ENCODE peak calls at places on chromosome 12, in seven cellular contexts. S is HCT116, X is uterus, T is tibial artery, I is GM12865, W is heart right ventricle, M is left ventricle myocardium inferior. P is an unnamed sample.

GRCh38 chr12:27343255-27344000 is 10.8 kb downstream of the BMAL2 start:
- DNase-seq in S (no peak), X (no peak), W (no peak), I (no peak), M (no peak), T (no peak), P (no peak)

GRCh38 chr12:49339464-49339861 is 2.5 kb upstream of the C1QL4 start:
- DNase-seq in M (no peak), S (no peak), X (no peak), W (no peak), I (no peak), T (no peak), P (no peak)

GRCh38 chr12:109153711-109154434 is 37.5 kb downstream of the ACACB start:
- DNase-seq in T (no peak), W (no peak), S (no peak), X (no peak), M (no peak), I (no peak), P (peak; percentile 73)

GRCh38 chr12:72282721-72283120 is 10.6 kb downstream of the TRHDE start:
- DNase-seq in W (no peak), I (no peak), T (no peak), M (no peak), X (no peak), S (no peak), P (no peak)

GRCh38 chr12:111643428-111643826 is 42.3 kb downstream of the BRAP start:
- DNase-seq in X (no peak), I (no peak), T (peak; percentile 32), W (no peak), S (no peak), M (no peak), P (no peak)

GRCh38 chr12:3137268-3137761 is 60.1 kb downstream of the TSPAN9 start:
- DNase-seq in M (peak; percentile 76), X (peak; percentile 56), T (no peak), I (no peak), S (no peak), W (peak; percentile 74), P (no peak)

GRCh38 chr12:49389092-49389703 is 21.9 kb downstream of the SPATS2 start:
- DNase-seq in T (peak; percentile 27), S (no peak), M (peak; percentile 36), X (no peak), W (peak; percentile 30), I (no peak), P (no peak)

GRCh38 chr12:50006754-50007442 is 18.4 kb downstream of the RACGAP1 start:
- DNase-seq in T (no peak), I (no peak), S (no peak), M (no peak), X (no peak), W (no peak), P (no peak)

GRCh38 chr12:111330800-111331752 is 37.8 kb downstream of the PHETA1 start:
- DNase-seq in M (no peak), S (peak; percentile 42), T (no peak), W (no peak), X (no peak), I (peak; percentile 47), P (no peak)

GRCh38 chr12:51722387-51722786 is 126.1 kb downstream of the FIGNL2 start:
- DNase-seq in X (no peak), I (no peak), T (no peak), M (no peak), S (no peak), W (no peak), P (no peak)

DNA sequence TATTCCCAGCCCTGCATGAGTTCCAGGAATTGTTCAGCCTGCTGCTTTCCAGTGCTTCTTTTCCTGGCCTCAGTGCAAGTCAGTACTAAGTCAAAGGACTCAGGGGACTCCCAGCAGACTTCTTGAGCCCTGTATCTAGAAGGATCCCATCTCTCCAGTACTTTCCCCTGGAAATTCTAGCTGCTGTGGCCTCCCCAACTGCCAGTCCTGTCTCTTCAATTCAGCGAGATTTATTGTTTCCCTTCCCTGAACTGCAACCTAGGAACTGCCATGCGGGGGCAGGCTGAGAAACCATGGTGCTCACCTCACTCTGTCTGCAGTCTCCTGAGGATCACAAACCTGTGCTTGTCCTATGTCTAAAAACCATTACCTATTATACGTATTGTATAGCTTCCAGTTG is 31.8 kb downstream of the ZNF605 start:
- DNase-seq in T (no peak), W (no peak), M (no peak), S (no peak), X (no peak), I (no peak), P (no peak)
- H3K4me3 ChIP-seq in T (no peak overlapping the region), W (no peak overlapping the region), M (no peak overlapping the region), S (no peak overlapping the region), X (no peak overlapping the region), I (no peak overlapping the region), P (peak overlapping the region; percentile 13)

GRCh38 chr12:11812558-11813421 is 163.3 kb downstream of the ETV6 start:
- DNase-seq in S (no peak), X (no peak), T (peak; percentile 49), W (peak; percentile 39), M (no peak), I (peak; percentile 78), P (no peak)
- TF ChIP-seq CTCF in S (no peak), X (peak; percentile 24), T (peak; percentile 3), W (no peak), M (peak; percentile 36), I (peak; percentile 24), P (no peak)

DNA sequence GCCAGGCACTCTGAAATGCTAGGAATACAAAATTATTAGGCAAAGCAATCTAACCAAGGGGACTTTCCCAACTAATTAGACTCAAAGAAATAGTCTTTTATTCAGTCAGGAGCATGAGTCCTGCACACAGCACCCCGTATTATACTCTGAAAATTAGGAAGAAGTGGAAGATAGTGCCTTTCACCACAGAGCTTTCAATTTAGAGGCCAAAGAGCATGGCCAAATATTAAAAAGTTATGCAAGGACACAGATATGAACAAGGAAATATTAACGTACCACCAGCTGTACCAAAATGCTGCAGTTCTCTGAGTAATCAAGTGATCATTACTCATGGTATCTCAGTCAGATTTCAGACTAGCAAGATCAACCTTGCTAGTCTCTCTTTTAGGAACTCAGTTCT is 22.6 kb upstream of the MDM2 start:
- DNase-seq in I (no peak), M (no peak), T (no peak), X (no peak), S (no peak), W (no peak), P (no peak)
- H3K4me3 ChIP-seq in I (no peak overlapping the region), M (no peak overlapping the region), T (no peak overlapping the region), X (no peak overlapping the region), S (no peak overlapping the region), W (no peak overlapping the region), P (no peak overlapping the region)

DNA sequence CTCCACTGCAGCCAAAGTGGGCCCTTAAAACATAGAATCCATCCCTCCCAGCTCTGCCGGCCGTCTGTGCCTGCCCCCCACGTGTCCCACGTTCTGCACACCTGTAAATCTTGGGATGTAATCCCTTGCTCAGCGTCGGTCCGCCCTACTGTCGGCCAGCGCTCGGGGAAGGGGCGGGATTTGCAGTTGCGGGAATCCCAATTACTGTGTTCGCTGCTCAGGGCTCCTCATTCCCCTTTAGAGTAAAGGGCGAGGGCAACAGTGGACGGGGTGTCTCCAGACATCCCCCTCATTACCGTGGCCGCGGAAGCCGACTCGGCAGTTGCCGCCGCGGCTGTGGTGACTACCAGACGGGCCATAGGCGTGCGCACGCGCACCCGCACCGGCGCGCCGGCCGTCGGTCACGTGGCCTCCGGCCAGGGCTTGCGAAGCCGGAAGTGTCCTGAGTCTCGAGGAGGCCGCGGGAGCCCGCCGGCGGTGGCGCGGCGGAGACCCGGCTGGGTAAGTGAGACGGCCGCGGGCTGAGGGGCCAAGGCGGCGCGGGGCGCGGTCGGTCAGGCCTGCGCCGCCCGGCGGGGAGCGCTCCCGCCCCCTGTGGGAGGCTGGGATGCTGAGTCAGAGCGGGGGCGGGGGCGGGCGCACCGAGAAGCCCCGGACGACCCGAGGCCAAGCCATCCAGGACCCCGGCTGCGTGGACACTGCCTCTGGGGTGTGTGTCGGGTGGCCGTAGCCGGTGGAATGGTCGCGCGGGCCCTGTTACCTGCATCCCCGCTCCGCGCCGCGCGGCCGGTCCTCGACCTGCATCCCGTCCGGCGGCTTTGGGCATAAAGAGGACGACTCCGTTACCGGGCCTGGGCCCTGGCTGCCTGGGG is at the start of gene TBK1:
- DNase-seq in W (peak; percentile 93), T (peak; percentile 89), I (peak; percentile 94), X (peak; percentile 91), S (peak; percentile 67), M (peak; percentile 91), P (peak; percentile 93)
- TF ChIP-seq CTCF in W (peak; percentile 16), T (peak; percentile 10), I (no peak), X (peak; percentile 19), S (no peak), M (peak; percentile 29), P (no peak)

GRCh38 chr12:99553461-99553860 is 94.1 kb upstream of the GARIN6 start:
- DNase-seq in I (no peak), S (no peak), M (no peak), X (no peak), W (no peak), T (no peak), P (no peak)

GRCh38 chr12:99558113-99558512 is 89.4 kb upstream of the GARIN6 start:
- DNase-seq in S (no peak), W (no peak), I (no peak), T (no peak), M (no peak), X (no peak), P (no peak)
- H3K4me3 ChIP-seq in S (no peak overlapping the region), W (no peak overlapping the region), I (no peak overlapping the region), T (no peak overlapping the region), M (no peak overlapping the region), X (no peak overlapping the region), P (no peak overlapping the region)

GRCh38 chr12:124566181-124567034 is 1.0 kb downstream of the NCOR2 start:
- DNase-seq in S (peak; percentile 42), I (peak; percentile 63), T (peak; percentile 92), X (peak; percentile 87), M (peak; percentile 92), W (peak; percentile 88), P (peak; percentile 94)
- TF ChIP-seq CTCF in S (no peak), I (peak; percentile 17), T (no peak), X (no peak), M (peak; percentile 35), W (no peak), P (no peak)

DNA sequence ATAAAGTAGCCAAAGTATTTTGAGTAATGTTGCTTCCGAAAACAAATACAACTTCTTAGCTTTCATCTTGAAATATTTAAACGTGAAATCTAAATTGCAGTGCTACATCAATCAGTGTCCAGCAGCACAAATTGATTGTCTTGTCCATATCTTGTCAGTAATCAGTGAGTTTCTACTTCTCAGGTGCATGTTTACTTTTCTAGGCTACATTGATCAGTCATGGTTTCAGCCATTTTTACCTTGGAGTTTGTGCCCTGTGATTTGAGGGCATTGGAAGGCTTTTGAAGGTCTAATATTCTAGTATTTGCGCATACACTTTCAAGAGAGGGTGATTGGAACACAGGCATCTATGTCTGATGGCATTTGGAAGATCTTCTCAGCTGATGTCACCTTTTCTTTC is 12.4 kb downstream of the RMST start:
- DNase-seq in M (no peak), W (no peak), I (no peak), T (no peak), S (no peak), X (no peak), P (no peak)
- H3K4me3 ChIP-seq in M (peak overlapping the region; percentile 6), W (peak overlapping the region; percentile 14), I (no peak overlapping the region), T (no peak overlapping the region), S (no peak overlapping the region), X (no peak overlapping the region), P (no peak overlapping the region)

DNA sequence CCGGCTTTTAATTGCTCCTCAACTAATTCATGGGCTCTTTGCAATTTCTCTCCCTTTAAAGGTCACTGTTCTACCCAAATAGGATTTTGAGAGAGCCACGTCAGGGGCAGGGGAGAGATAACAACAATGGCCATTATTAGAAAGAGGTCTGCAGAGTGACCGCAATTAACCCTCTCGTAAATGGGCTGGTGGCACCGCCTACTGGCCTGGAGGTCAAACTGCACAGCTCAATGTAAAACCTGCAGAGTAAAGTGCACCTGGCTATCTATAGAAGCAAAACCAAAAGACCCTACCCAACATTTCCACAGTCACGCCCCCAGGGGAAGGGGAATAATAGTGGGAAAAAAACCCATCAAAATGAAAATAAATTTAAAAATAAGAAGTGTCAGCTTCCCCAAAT is 21.6 kb upstream of the CLEC4E start:
- DNase-seq in I (no peak), T (no peak), M (no peak), S (no peak), W (no peak), X (no peak), P (no peak)
- TF ChIP-seq CTCF in I (peak; percentile 14), T (no peak), M (no peak), S (no peak), W (no peak), X (no peak), P (no peak)